ENCODE peak calls at places on chromosomes 4 and X, in five cellular contexts. X is CD4-positive, CD25-positive, alpha-beta regulatory T cell; T is aorta; V is mesenchymal stem cell; Z is neural progenitor cell. M is an unnamed sample.

GRCh38 chr4:184000457-184001395 is 95.6 kb downstream of the STOX2 start:
- DNase-seq in X (no peak), T (no peak), V (no peak), Z (no peak), M (no peak)

GRCh38 chrX:153928846-153929245 is 2.8 kb upstream of the ARHGAP4 start:
- DNase-seq in X (no peak), T (no peak), V (no peak), Z (no peak), M (no peak)

GRCh38 chrX:48919360-48919821 is 567 bp upstream of the PIM2 start:
- DNase-seq in X (no peak), T (no peak), V (no peak), Z (no peak), M (peak; percentile 71)

GRCh38 chr4:183254162-183254561 is 65.9 kb downstream of the CLDN22 start:
- DNase-seq in X (no peak), T (no peak), V (no peak), Z (no peak), M (no peak)

GRCh38 chrX:23390979-23391378 is 56.3 kb downstream of the PTCHD1 start:
- DNase-seq in X (no peak), T (no peak), V (no peak), Z (no peak), M (no peak)

GRCh38 chr4:173403051-173403450 is 4.1 kb upstream of the SCRG1 start:
- DNase-seq in X (no peak), T (no peak), V (peak; percentile 7), Z (no peak), M (no peak)

GRCh38 chr4:12293906-12294525 is 865.3 kb upstream of the HS3ST1 start:
- DNase-seq in X (no peak), T (no peak), V (no peak), Z (no peak), M (no peak)

GRCh38 chr4:157444014-157444413 is 223.5 kb downstream of the GRIA2 start:
- DNase-seq in X (no peak), T (no peak), V (no peak), Z (no peak), M (no peak)

GRCh38 chr4:184733654-184734524 is at the start of gene CENPU:
- DNase-seq in X (peak; percentile 93), T (peak; percentile 98), V (peak; percentile 98), Z (peak; percentile 98), M (peak; percentile 95)

GRCh38 chr4:26907731-26908599 is 47.3 kb downstream of the STIM2 start:
- DNase-seq in X (no peak), T (no peak), V (no peak), Z (no peak), M (no peak)

GRCh38 chrX:110145854-110146253 is 142.9 kb downstream of the TMEM164 start:
- DNase-seq in X (peak; percentile 21), T (no peak), V (peak; percentile 49), Z (no peak), M (peak; percentile 13)

GRCh38 chr4:63020661-63021060 is 1388.6 kb downstream of the TECRL start:
- DNase-seq in X (no peak), T (no peak), V (no peak), Z (no peak), M (no peak)

GRCh38 chr4:81828991-81829390 is 357.3 kb upstream of the RASGEF1B start:
- DNase-seq in X (no peak), T (no peak), V (no peak), Z (no peak), M (no peak)

GRCh38 chr4:180798016-180798574 is 1445.1 kb upstream of the TENM3 start:
- DNase-seq in X (no peak), T (no peak), V (no peak), Z (no peak), M (no peak)

GRCh38 chr4:94208268-94208667 is 603 bp downstream of the SMARCAD1 start:
- DNase-seq in X (no peak), T (no peak), V (no peak), Z (no peak), M (no peak)

GRCh38 chrX:43676960-43677582 is 21.0 kb downstream of the MAOA start:
- DNase-seq in X (peak; percentile 22), T (no peak), V (peak; percentile 89), Z (peak; percentile 66), M (peak; percentile 30)

GRCh38 chr4:110503588-110504435 is 27.9 kb downstream of the ENPEP start:
- DNase-seq in X (no peak), T (no peak), V (no peak), Z (no peak), M (no peak)

GRCh38 chrX:71282514-71283408 is 674 bp upstream of the NONO start:
- DNase-seq in X (no peak), T (no peak), V (no peak), Z (peak; percentile 12), M (peak; percentile 48)

GRCh38 chr4:54104907-54105306 is 4.9 kb downstream of the GSX2 start:
- DNase-seq in X (no peak), T (no peak), V (no peak), Z (no peak), M (no peak)
- H3K27me3 ChIP-seq in X (peaks cover 61% of the 10 kb centered on the region), T (no peaks in the 10 kb centered on the region), V (peaks cover 96% of the 10 kb centered on the region), Z (peaks cover 100% of the 10 kb centered on the region), M (peaks cover 79% of the 10 kb centered on the region)

GRCh38 chrX:115897956-115898355 is 272.6 kb upstream of the AGTR2 start:
- DNase-seq in X (no peak), T (no peak), V (no peak), Z (no peak), M (no peak)
- H3K4me3 ChIP-seq in X (no peak overlapping the region), T (no peak overlapping the region), V (no peak overlapping the region), Z (no peak overlapping the region), M (no peak overlapping the region)

DNA sequence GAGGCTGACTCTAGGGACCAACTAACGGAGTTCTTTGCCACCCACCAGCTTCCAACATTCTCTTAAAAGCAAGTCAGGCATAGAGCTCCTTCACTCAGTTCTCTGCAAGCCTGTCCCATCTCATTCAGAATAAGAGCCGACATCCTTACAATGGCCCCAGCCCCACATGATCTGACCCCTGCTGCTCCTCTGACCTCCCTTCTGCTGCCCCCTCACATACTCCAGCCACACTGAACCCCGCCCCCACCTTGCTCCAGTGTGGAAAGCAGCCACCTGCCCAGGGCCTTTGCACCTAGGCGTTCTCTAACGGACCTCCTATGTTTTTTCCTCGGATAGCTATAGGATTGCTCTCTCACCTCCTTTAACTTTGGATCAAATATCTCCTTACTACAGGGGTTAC is 143.2 kb upstream of the ETNPPL start:
- DNase-seq in X (no peak), T (no peak), V (no peak), Z (peak; percentile 24), M (no peak)
- H3K27me3 ChIP-seq in X (no peaks in the 10 kb centered on the region), T (no peaks in the 10 kb centered on the region), V (no peaks in the 10 kb centered on the region), Z (no peaks in the 10 kb centered on the region), M (no peaks in the 10 kb centered on the region)

GRCh38 chrX:45765726-45766125 is 565.0 kb upstream of the DIPK2B start:
- DNase-seq in X (no peak), T (no peak), V (no peak), Z (no peak), M (no peak)

GRCh38 chrX:45769919-45770582 is 569.4 kb upstream of the DIPK2B start:
- DNase-seq in X (no peak), T (peak; percentile 88), V (peak; percentile 96), Z (peak; percentile 26), M (no peak)

GRCh38 chrX:45771114-45771513 is 570.4 kb upstream of the DIPK2B start:
- DNase-seq in X (no peak), T (no peak), V (peak; percentile 94), Z (no peak), M (no peak)

GRCh38 chrX:45767021-45767491 is 566.4 kb upstream of the DIPK2B start:
- DNase-seq in X (no peak), T (no peak), V (peak; percentile 79), Z (no peak), M (no peak)

DNA sequence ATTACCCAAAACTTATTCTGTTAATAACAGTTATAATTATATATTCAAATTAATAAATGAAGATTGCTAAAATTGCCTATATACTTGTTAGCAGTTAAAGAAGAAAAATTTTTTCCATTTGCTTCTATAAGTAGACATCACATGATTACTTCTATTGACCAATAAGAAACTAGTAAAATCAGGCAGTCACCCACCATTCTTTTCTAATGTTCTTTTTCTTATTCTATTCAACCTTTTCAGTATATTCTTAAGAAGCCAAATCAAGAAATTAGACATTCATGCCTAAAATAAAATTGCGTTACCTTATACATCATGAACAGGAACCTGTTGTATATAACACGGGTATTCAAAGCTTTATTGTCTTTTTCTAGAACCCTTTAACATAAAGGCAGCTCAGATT is 568.0 kb upstream of the DIPK2B start:
- DNase-seq in X (no peak), T (no peak), V (no peak), Z (no peak), M (no peak)
- H3K4me3 ChIP-seq in X (peak overlapping the region; percentile 95), T (peak overlapping the region; percentile 42), V (no peak overlapping the region), Z (no peak overlapping the region), M (peak overlapping the region; percentile 55)

DNA sequence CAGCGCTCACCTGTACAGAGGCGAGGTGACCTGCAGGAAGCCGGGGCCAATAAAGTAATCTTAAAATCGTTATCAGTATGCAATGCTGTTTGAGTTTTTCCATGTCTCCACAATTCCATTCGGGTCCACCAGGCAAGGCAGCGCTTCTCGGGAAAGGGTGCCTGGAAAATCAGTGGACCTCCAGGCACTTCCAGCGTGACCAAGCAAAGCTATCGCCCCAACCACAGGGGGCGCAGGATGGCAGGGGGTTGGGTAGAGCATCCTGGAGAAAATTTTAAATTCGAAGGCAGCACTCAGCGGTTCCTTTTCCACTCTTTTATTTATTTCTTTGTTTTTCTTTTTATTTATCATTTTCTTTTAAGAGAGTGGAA is 5.4 kb upstream of the SOX3 start:
- DNase-seq in X (no peak), T (no peak), V (no peak), Z (peak; percentile 4), M (no peak)
- H3K27me3 ChIP-seq in X (no peaks in the 10 kb centered on the region), T (no peaks in the 10 kb centered on the region), V (peaks cover 66% of the 10 kb centered on the region), Z (peaks cover 64% of the 10 kb centered on the region), M (no peaks in the 10 kb centered on the region)

GRCh38 chr4:55087930-55088293 is 37.5 kb downstream of the KDR start:
- DNase-seq in X (no peak), T (no peak), V (no peak), Z (no peak), M (no peak)
- H3K4me3 ChIP-seq in X (no peak overlapping the region), T (no peak overlapping the region), V (no peak overlapping the region), Z (no peak overlapping the region), M (no peak overlapping the region)

DNA sequence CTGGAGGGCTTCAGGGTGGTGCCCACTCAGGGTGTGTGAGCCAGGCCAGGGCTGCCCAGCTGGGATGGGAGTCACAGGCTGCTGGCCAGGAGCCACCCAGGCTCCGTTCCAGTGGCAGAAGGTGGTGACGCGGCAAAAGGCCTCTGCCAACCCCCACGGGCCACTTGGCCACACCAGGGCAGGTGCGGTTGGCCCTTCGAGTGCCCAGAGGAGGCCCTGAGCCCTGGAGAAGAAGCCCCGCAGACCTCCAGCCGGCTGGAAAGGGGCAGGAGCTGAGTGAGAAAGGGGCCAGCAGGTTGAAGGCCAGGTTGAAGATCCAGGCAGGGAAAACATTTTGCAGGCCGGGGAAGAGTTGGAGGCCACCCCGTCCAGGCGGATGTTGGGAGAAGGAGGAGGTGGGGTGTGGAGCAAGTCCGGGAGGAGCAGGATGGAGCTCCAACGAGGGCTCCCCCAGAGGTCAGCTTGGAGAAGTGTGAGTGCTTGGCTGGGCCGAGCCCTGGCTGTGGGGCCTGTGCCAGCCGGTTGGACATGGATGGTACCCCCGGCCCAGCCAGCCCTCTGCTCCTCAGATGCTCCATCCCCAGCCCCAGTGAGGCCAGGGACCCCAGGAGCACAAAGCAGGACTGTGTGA is 2.8 kb upstream of the CPLX1 start:
- DNase-seq in X (no peak), T (peak; percentile 60), V (no peak), Z (peak; percentile 45), M (no peak)
- H3K27me3 ChIP-seq in X (no peaks in the 10 kb centered on the region), T (no peaks in the 10 kb centered on the region), V (peaks cover 69% of the 10 kb centered on the region), Z (peaks cover 69% of the 10 kb centered on the region), M (peaks cover 24% of the 10 kb centered on the region)